ENCODE peak calls at places on chromosomes 7 and 10, in seven cellular contexts. T is H9, F is neuronal stem cell, K is mesendoderm, R is mesenchymal stem cell, N is H1, W is trophoblast cell. G is an unnamed sample.

GRCh38 chr7:45074738-45075644 is 13.8 kb downstream of the NACAD start:
- DNase-seq in W (no peak), K (no peak), N (no peak), R (no peak), T (no peak), F (no peak), G (no peak)

GRCh38 chr7:30434140-30434799 is 44.3 kb downstream of the NOD1 start:
- DNase-seq in K (no peak), R (no peak), W (no peak), N (no peak), T (no peak), F (no peak), G (no peak)

GRCh38 chr10:86644412-86645110 is 9.8 kb upstream of the OPN4 start:
- DNase-seq in N (no peak), T (peak; percentile 51), K (peak; percentile 53), W (no peak), F (no peak), R (peak; percentile 38), G (peak; percentile 27)

GRCh38 chr7:65554-65953 is 126.8 kb upstream of the FAM20C start:
- DNase-seq in K (no peak), F (no peak), N (no peak), T (no peak), W (peak; percentile 12), R (peak; percentile 70), G (peak; percentile 70)

GRCh38 chr7:152949198-152949597 is 189.6 kb downstream of the ACTR3B start:
- DNase-seq in W (no peak), T (no peak), K (no peak), F (no peak), R (no peak), N (no peak), G (no peak)

GRCh38 chr7:134782121-134782623 is 2.7 kb downstream of the CALD1 start:
- DNase-seq in N (no peak), K (peak; percentile 63), W (no peak), F (no peak), R (no peak), T (no peak), G (peak; percentile 53)

GRCh38 chr7:26078437-26079362 is 73.3 kb upstream of the NFE2L3 start:
- DNase-seq in N (peak; percentile 36), W (peak; percentile 31), F (peak; percentile 65), R (peak; percentile 30), K (peak; percentile 82), T (peak; percentile 90), G (no peak)

GRCh38 chr7:47215049-47215448 is 366.9 kb downstream of the TNS3 start:
- DNase-seq in K (no peak), R (no peak), T (no peak), N (no peak), W (no peak), F (no peak), G (no peak)

GRCh38 chr7:7122701-7123281 is 59.6 kb upstream of the C1GALT1 start:
- DNase-seq in T (no peak), N (no peak), R (peak; percentile 6), W (no peak), K (no peak), F (no peak), G (peak; percentile 36)

GRCh38 chr7:35799846-35800717 is 775 bp upstream of the SEPTIN7 start:
- DNase-seq in F (peak; percentile 92), T (peak; percentile 95), R (peak; percentile 91), W (peak; percentile 78), N (peak; percentile 81), K (peak; percentile 97), G (peak; percentile 82)

GRCh38 chr10:13928362-13928921 is 341.7 kb downstream of the PRPF18 start:
- DNase-seq in N (no peak), T (no peak), R (no peak), F (no peak), W (no peak), K (no peak), G (no peak)

GRCh38 chr10:78992333-78992732 is 76.4 kb upstream of the ZMIZ1 start:
- DNase-seq in R (no peak), K (no peak), F (no peak), T (no peak), W (no peak), N (no peak), G (no peak)

GRCh38 chr10:71621263-71621751 is 98.3 kb downstream of the C10orf105 start:
- DNase-seq in W (no peak), K (peak; percentile 88), N (no peak), R (peak; percentile 15), F (no peak), T (peak; percentile 62), G (no peak)

GRCh38 chr7:119929891-119930290 is 343.1 kb upstream of the KCND2 start:
- DNase-seq in F (no peak), N (no peak), K (no peak), W (no peak), R (no peak), T (no peak), G (no peak)

GRCh38 chr10:112738586-112739218 is 211.3 kb upstream of the TCF7L2 start:
- DNase-seq in F (peak; percentile 38), N (no peak), W (peak; percentile 99), R (peak; percentile 52), T (no peak), K (no peak), G (peak; percentile 71)
- H3K23ac ChIP-seq in F (no peak overlapping the region), N (no peak overlapping the region), W (no peak overlapping the region), R (no peak overlapping the region), T (no peak overlapping the region), K (no peak overlapping the region), G (no peak overlapping the region)

GRCh38 chr10:89590326-89590725 is 54.7 kb downstream of the PANK1 start:
- DNase-seq in N (no peak), T (no peak), R (no peak), W (no peak), K (no peak), F (no peak), G (no peak)
- H3K23ac ChIP-seq in N (no peak overlapping the region), T (no peak overlapping the region), R (no peak overlapping the region), W (no peak overlapping the region), K (no peak overlapping the region), F (no peak overlapping the region), G (no peak overlapping the region)

DNA sequence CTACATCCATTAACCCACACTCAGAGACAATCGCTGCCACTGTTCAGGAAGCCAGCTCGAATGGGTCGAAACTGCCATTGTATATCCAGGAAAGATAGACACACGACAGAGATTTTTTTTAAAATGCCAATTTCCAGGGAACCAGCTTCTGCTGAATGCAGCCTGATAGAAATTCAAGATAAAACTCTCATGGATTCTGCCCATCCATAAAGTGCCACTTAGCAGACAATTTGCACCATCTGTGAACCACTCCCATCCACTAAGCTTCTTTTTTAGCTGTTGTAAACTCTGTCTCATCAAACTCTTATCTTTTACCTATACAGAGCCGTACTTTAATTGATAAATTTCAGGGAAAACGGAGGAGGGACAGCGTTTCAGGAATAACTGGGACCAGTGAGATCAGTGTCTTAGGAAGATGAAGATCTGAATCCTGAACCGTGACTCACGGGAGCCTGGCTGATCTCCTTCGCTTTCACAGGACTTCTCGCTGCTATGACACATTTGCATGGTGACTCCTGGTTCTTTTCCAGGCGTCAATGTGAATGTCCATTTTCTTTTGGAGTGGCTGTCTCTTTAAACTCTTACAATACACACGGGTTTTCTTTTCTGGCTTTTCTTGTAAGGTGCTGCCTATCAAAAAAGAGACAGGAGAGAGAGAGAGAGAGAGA is 103.4 kb downstream of the FAM204A start:
- DNase-seq in K (no peak), F (no peak), T (no peak), R (peak; percentile 8), N (no peak), W (peak; percentile 51), G (peak; percentile 8)
- H3K23ac ChIP-seq in K (no peak overlapping the region), F (no peak overlapping the region), T (no peak overlapping the region), R (no peak overlapping the region), N (no peak overlapping the region), W (no peak overlapping the region), G (no peak overlapping the region)

DNA sequence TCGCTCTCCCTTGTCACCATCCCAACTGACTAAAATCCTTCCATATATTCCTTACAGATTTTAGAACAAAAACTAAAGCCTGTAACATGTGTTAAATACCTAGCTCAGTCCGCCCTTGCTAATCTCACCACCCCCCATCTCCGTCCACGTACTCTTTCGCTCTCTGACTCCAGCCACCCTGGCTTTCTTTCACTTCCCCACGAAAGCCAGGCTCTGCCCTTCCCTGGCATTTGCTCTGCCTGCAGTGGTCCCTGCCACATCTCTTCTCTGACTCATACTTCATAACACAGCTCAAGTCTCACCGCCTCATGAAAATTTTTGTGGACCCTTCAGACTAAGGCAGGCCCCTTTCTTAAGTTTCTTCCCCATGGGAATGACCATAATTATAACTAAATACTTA is 11.7 kb upstream of the GPAM start:
- DNase-seq in F (no peak), R (no peak), T (no peak), N (no peak), K (no peak), W (no peak), G (no peak)
- H3K23ac ChIP-seq in F (no peak overlapping the region), R (no peak overlapping the region), T (no peak overlapping the region), N (no peak overlapping the region), K (no peak overlapping the region), W (no peak overlapping the region), G (no peak overlapping the region)

GRCh38 chr10:32367793-32368453 is 21.0 kb upstream of the EPC1 start:
- DNase-seq in T (peak; percentile 47), K (peak; percentile 67), N (no peak), F (no peak), W (peak; percentile 52), R (peak; percentile 69), G (peak; percentile 75)
- H3K23ac ChIP-seq in T (no peak overlapping the region), K (no peak overlapping the region), N (no peak overlapping the region), F (no peak overlapping the region), W (no peak overlapping the region), R (no peak overlapping the region), G (no peak overlapping the region)

GRCh38 chr7:151858456-151858855 is 18.5 kb downstream of the PRKAG2 start:
- DNase-seq in N (no peak), W (no peak), F (no peak), R (no peak), K (no peak), T (no peak), G (no peak)
- H3K23ac ChIP-seq in N (no peak overlapping the region), W (no peak overlapping the region), F (no peak overlapping the region), R (no peak overlapping the region), K (no peak overlapping the region), T (no peak overlapping the region), G (no peak overlapping the region)

DNA sequence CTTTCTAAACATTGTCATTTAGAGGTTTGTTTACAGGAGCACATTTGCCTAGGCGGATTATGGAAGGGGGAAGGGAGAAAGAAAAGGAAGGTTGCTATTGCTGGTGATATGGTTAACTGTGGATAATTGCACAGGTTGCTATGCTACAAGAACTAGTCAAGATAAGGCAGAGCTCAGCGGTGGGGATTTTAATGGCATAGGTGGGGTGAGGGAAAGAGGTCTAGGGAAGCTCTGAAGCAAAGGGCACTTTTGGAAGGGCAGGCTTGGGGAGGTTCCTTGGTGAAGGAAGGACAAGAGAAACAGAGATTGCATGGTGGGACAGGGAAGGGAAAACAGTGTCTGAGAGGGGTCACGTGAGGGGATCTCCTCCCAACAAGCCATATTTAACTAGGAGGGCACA is 19.5 kb downstream of the HYAL4 start:
- DNase-seq in N (no peak), R (no peak), K (peak; percentile 65), F (no peak), T (no peak), W (no peak), G (no peak)
- H3K23ac ChIP-seq in N (no peak overlapping the region), R (no peak overlapping the region), K (no peak overlapping the region), F (no peak overlapping the region), T (no peak overlapping the region), W (no peak overlapping the region), G (no peak overlapping the region)

G was measured in IMR-90.